ENCODE peak calls at places on chromosomes 13 and 19, in five cellular contexts. N is NAMALWA, F is kidney glomerular epithelial cell, Y is fibroblast of the conjunctiva, S is retina. R is an unnamed sample.

GRCh38 chr19:18156841-18157464 is 4.0 kb downstream of the PIK3R2 start:
- DNase-seq in N (no peak), F (peak), Y (peak), S (peak), R (peak)

GRCh38 chr13:110479648-110480047 is 81.9 kb downstream of the RAB20 start:
- DNase-seq in N (no peak), F (no peak), Y (no peak), S (no peak), R (no peak)

GRCh38 chr13:110342474-110342873 is 35.4 kb downstream of the COL4A2 start:
- DNase-seq in N (no peak), F (no peak), Y (no peak), S (no peak), R (no peak)

GRCh38 chr19:661427-662196 is 1.4 kb downstream of the RNF126 start:
- DNase-seq in N (peak), F (no peak), Y (no peak), S (no peak), R (no peak)

GRCh38 chr19:3508771-3509535 is 2.8 kb downstream of the FZR1 start:
- DNase-seq in N (no peak), F (no peak), Y (no peak), S (no peak), R (no peak)

GRCh38 chr19:3433313-3433712 is 47.0 kb downstream of the SMIM24 start:
- DNase-seq in N (no peak), F (no peak), Y (no peak), S (no peak), R (no peak)

GRCh38 chr19:49383598-49383997 is 4.5 kb upstream of the KASH5 start:
- DNase-seq in N (no peak), F (no peak), Y (no peak), S (no peak), R (no peak)

GRCh38 chr19:11708457-11708856 is 30.3 kb downstream of the ZNF823 start:
- DNase-seq in N (no peak), F (no peak), Y (no peak), S (no peak), R (no peak)

GRCh38 chr19:18657590-18658365 is 20.9 kb downstream of the KLHL26 start:
- DNase-seq in N (peak), F (peak), Y (peak), S (peak), R (no peak)

GRCh38 chr19:29285878-29286277 is 72.9 kb upstream of the UQCRFS1 start:
- DNase-seq in N (no peak), F (no peak), Y (no peak), S (peak), R (no peak)

GRCh38 chr19:42601811-42602443 is 7.2 kb upstream of the CEACAM8 start:
- DNase-seq in N (peak), F (peak), Y (no peak), S (no peak), R (no peak)

GRCh38 chr19:4534836-4535658 is at the start of gene PLIN5:
- DNase-seq in N (no peak), F (no peak), Y (peak), S (peak), R (no peak)

GRCh38 chr13:99376132-99376531 is 68.9 kb upstream of the GPR183 start:
- DNase-seq in N (peak), F (no peak), Y (no peak), S (no peak), R (no peak)

GRCh38 chr13:95474992-95475391 is 77.5 kb upstream of the CLDN10 start:
- DNase-seq in N (no peak), F (no peak), Y (no peak), S (no peak), R (no peak)

GRCh38 chr13:90594694-90595093 is 752.8 kb upstream of the MIR17HG start:
- DNase-seq in N (no peak), F (no peak), Y (peak), S (no peak), R (no peak)